ENCODE peak calls at places on chromosomes 5 and 9, in five cellular contexts. F, Y, C, M and O are unnamed samples.

GRCh38 chr5:90096415-90097081 is 313.0 kb downstream of the CETN3 start:
- DNase-seq in F (peak; percentile 12), Y (peak; percentile 52), C (peak; percentile 10), M (peak; percentile 62), O (peak; percentile 48)

GRCh38 chr5:179731791-179732411 is 721 bp upstream of the MAML1 start:
- DNase-seq in F (no peak), Y (peak; percentile 89), C (peak; percentile 59), M (no peak), O (no peak)

GRCh38 chr5:149380466-149381121 is 1.5 kb upstream of the IL17B start:
- DNase-seq in F (no peak), Y (no peak), C (peak; percentile 74), M (no peak), O (no peak)

GRCh38 chr5:34499001-34499734 is 157.0 kb upstream of the RAI14 start:
- DNase-seq in F (no peak), Y (peak; percentile 90), C (no peak), M (peak; percentile 31), O (no peak)

GRCh38 chr9:6305954-6306563 is 22.1 kb upstream of the TPD52L3 start:
- DNase-seq in F (peak; percentile 16), Y (peak; percentile 50), C (peak; percentile 42), M (peak; percentile 56), O (peak; percentile 17)

GRCh38 chr5:57824047-57824446 is 341.4 kb upstream of the ACTBL2 start:
- DNase-seq in F (no peak), Y (peak; percentile 91), C (no peak), M (peak; percentile 31), O (no peak)

GRCh38 chr9:70411930-70412677 is 2.4 kb downstream of the KLF9 start:
- DNase-seq in F (peak; percentile 52), Y (peak; percentile 71), C (peak; percentile 81), M (no peak), O (peak; percentile 81)

GRCh38 chr5:71778678-71779276 is 59.7 kb downstream of the CARTPT start:
- DNase-seq in F (peak; percentile 42), Y (peak; percentile 14), C (peak; percentile 15), M (peak; percentile 60), O (no peak)

GRCh38 chr5:42811591-42812392 is at the start of gene SELENOP:
- DNase-seq in F (peak; percentile 35), Y (no peak), C (peak; percentile 99), M (peak; percentile 23), O (peak; percentile 17)

GRCh38 chr9:16526380-16526779 is 344.1 kb downstream of the BNC2 start:
- DNase-seq in F (no peak), Y (peak; percentile 77), C (no peak), M (peak; percentile 19), O (no peak)

GRCh38 chr9:16519001-16519400 is 351.5 kb downstream of the BNC2 start:
- DNase-seq in F (no peak), Y (no peak), C (no peak), M (no peak), O (no peak)

GRCh38 chr9:16524078-16524477 is 346.4 kb downstream of the BNC2 start:
- DNase-seq in F (no peak), Y (no peak), C (no peak), M (no peak), O (no peak)

GRCh38 chr9:16524823-16525222 is 345.6 kb downstream of the BNC2 start:
- DNase-seq in F (no peak), Y (no peak), C (no peak), M (no peak), O (no peak)

GRCh38 chr9:16521868-16522381 is 348.5 kb downstream of the BNC2 start:
- DNase-seq in F (no peak), Y (peak; percentile 94), C (no peak), M (no peak), O (no peak)
- TF ChIP-seq BHLHE40 in F (no peak), Y (no peak), C (no peak), M (no peak), O (no peak)

GRCh38 chr5:133723126-133723525 is 110.8 kb upstream of the FSTL4 start:
- DNase-seq in F (no peak), Y (no peak), C (no peak), M (no peak), O (no peak)
- TF ChIP-seq BHLHE40 in F (no peak), Y (no peak), C (no peak), M (no peak), O (no peak)

DNA sequence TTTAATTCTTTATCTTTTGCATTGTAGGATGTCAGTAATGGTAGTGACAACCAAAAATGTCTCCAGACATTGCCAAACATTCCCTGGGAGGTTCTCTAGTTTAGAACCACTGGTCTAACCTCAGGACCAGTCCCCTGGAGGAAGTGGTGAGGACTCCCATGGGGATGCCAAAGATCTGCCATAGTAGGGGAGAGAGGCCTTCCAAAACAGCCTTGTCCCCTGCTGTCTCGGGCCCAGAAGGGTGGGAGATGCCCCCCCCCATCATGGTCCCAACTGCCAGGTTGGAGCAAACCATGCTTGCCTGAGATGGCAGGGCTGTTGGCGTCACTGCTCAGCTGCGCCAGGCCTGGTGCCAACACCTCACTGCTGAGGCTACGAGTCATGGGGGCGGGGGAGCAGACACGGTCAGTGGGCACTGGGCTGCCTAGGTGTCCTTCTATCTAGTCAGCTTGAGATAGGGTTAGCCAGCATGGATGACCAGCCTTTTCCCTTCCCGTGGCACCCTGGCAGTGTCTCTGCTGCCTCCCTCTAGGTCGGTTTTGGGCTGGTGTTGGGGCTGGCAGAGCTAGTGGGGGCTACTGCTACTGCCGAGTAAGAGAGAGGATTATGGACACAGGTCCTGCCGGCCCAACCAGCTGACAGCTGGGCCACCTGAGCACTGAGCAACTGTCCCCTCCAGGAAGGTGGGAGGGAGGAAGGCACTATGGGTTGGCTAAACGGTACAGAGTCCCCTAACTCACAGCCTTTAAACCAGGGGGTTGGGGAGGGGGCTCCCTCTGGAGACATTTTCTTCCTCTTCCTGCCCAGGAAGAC is 8.3 kb upstream of the CXXC5 start:
- DNase-seq in F (no peak), Y (peak; percentile 53), C (no peak), M (no peak), O (no peak)
- TF ChIP-seq BHLHE40 in F (no peak), Y (no peak), C (no peak), M (no peak), O (no peak)

GRCh38 chr9:20391208-20391607 is 231.1 kb downstream of the MLLT3 start:
- DNase-seq in F (no peak), Y (no peak), C (no peak), M (no peak), O (no peak)
- TF ChIP-seq BHLHE40 in F (no peak), Y (no peak), C (no peak), M (no peak), O (no peak)

GRCh38 chr9:87386490-87386889 is 111.2 kb upstream of the DAPK1 start:
- DNase-seq in F (no peak), Y (no peak), C (peak; percentile 33), M (peak; percentile 42), O (no peak)

GRCh38 chr9:87381746-87382145 is 115.9 kb upstream of the DAPK1 start:
- DNase-seq in F (no peak), Y (no peak), C (no peak), M (no peak), O (no peak)

GRCh38 chr9:87381050-87381711 is 116.5 kb upstream of the DAPK1 start:
- DNase-seq in F (no peak), Y (peak; percentile 18), C (peak; percentile 16), M (peak; percentile 68), O (no peak)

GRCh38 chr9:87382902-87383301 is 114.8 kb upstream of the DAPK1 start:
- DNase-seq in F (no peak), Y (peak; percentile 10), C (no peak), M (peak; percentile 69), O (peak; percentile 28)

GRCh38 chr9:87383341-87384150 is 114.1 kb upstream of the DAPK1 start:
- DNase-seq in F (no peak), Y (no peak), C (no peak), M (no peak), O (no peak)
- TF ChIP-seq BHLHE40 in F (no peak), Y (no peak), C (no peak), M (no peak), O (no peak)

DNA sequence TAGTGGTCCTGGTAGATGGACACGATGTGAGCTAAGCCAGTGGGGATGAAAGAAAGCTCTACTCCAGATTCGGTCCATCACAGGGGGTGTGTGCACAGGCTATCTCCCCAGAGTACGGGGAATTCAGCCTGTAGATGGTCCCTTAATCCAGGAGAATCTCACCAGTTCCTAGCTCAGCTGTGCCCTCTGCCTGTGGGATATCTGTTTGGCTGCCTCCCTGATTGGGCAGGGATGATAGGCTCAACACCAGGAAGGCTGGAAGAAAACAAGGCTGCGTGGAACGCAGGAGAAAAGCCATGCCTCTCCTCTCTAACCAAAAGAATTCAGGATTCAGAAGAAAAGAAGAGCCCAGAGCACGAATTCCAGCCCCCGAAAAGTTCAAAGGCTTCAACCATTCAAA is 40.9 kb downstream of the VLDLR start:
- DNase-seq in F (no peak), Y (no peak), C (no peak), M (peak; percentile 13), O (no peak)
- TF ChIP-seq BHLHE40 in F (no peak), Y (no peak), C (no peak), M (no peak), O (no peak)

GRCh38 chr9:127832248-127832647 is 22.2 kb downstream of the ENG start:
- DNase-seq in F (no peak), Y (no peak), C (no peak), M (no peak), O (no peak)
- TF ChIP-seq BHLHE40 in F (no peak), Y (no peak), C (no peak), M (no peak), O (no peak)

GRCh38 chr9:81787747-81788632 is 98.6 kb upstream of the TLE1 start:
- DNase-seq in F (no peak), Y (peak; percentile 87), C (peak; percentile 73), M (peak; percentile 80), O (no peak)
- TF ChIP-seq BHLHE40 in F (no peak), Y (no peak), C (no peak), M (no peak), O (no peak)